ENCODE peak calls at places on chromosome 22, in five cellular contexts. N, Y, B, T and C are unnamed samples. For H3K4me1, the result is how much of the 10 kb centered on the place peaks cover.

GRCh38 chr22:39868741-39869140 is 24.8 kb downstream of the ENTHD1 start:
- DNase-seq in N (no peak), Y (no peak), B (no peak), T (peak), C (no peak)

GRCh38 chr22:29983296-29983917 is 96.9 kb upstream of the HORMAD2 start:
- DNase-seq in N (peak), Y (no peak), B (no peak), T (no peak), C (no peak)

GRCh38 chr22:19890502-19891349 is 36.1 kb upstream of the GNB1L start:
- DNase-seq in N (no peak), Y (no peak), B (no peak), T (no peak), C (no peak)

GRCh38 chr22:40486962-40487602 is 116.7 kb downstream of the SGSM3 start:
- DNase-seq in N (no peak), Y (no peak), B (no peak), T (no peak), C (no peak)

GRCh38 chr22:47138898-47139789 is 376.7 kb downstream of the TBC1D22A start:
- DNase-seq in N (no peak), Y (no peak), B (no peak), T (no peak), C (no peak)

GRCh38 chr22:19287889-19288288 is 3.6 kb downstream of the CLTCL1 start:
- DNase-seq in N (no peak), Y (no peak), B (no peak), T (peak), C (no peak)

GRCh38 chr22:49638788-49639187 is 188.9 kb downstream of the BRD1 start:
- DNase-seq in N (no peak), Y (peak), B (no peak), T (peak), C (no peak)

GRCh38 chr22:46593211-46593676 is 26.9 kb upstream of the GRAMD4 start:
- DNase-seq in N (no peak), Y (peak), B (no peak), T (peak), C (peak)

GRCh38 chr22:49601614-49602321 is 225.9 kb downstream of the BRD1 start:
- DNase-seq in N (no peak), Y (no peak), B (no peak), T (no peak), C (no peak)

GRCh38 chr22:31161386-31161785 is 1.4 kb downstream of the RNF185 start:
- DNase-seq in N (no peak), Y (no peak), B (no peak), T (no peak), C (no peak)

GRCh38 chr22:36077261-36077660 is 48.6 kb upstream of the RBFOX2 start:
- DNase-seq in N (no peak), Y (no peak), B (no peak), T (peak), C (no peak)

GRCh38 chr22:40312050-40312449 is 34.2 kb upstream of the ADSL start:
- DNase-seq in N (no peak), Y (no peak), B (no peak), T (no peak), C (no peak)

GRCh38 chr22:29431986-29432385 is 6.4 kb upstream of the RFPL1 start:
- DNase-seq in N (no peak), Y (peak), B (no peak), T (no peak), C (no peak)

GRCh38 chr22:25077964-25078363 is 121.7 kb upstream of the CRYBB3 start:
- DNase-seq in N (no peak), Y (no peak), B (no peak), T (no peak), C (no peak)

GRCh38 chr22:30575011-30575671 is 676 bp upstream of the GAL3ST1 start:
- DNase-seq in N (peak), Y (peak), B (no peak), T (peak), C (no peak)

GRCh38 chr22:29700949-29701927 is 18.6 kb upstream of the CABP7 start:
- DNase-seq in N (peak), Y (peak), B (no peak), T (peak), C (no peak)

GRCh38 chr22:40855960-40856512 is 403 bp downstream of the ST13 start:
- DNase-seq in N (peak), Y (peak), B (no peak), T (peak), C (no peak)

GRCh38 chr22:37923927-37924326 is 17.8 kb downstream of the MICALL1 start:
- DNase-seq in N (no peak), Y (no peak), B (no peak), T (no peak), C (no peak)

GRCh38 chr22:37920131-37920530 is 14.0 kb downstream of the MICALL1 start:
- DNase-seq in N (no peak), Y (no peak), B (no peak), T (no peak), C (no peak)

GRCh38 chr22:37924386-37925065 is 18.4 kb downstream of the MICALL1 start:
- DNase-seq in N (no peak), Y (no peak), B (no peak), T (no peak), C (no peak)

GRCh38 chr22:37925311-37925710 is 19.2 kb downstream of the MICALL1 start:
- DNase-seq in N (no peak), Y (no peak), B (no peak), T (no peak), C (no peak)

DNA sequence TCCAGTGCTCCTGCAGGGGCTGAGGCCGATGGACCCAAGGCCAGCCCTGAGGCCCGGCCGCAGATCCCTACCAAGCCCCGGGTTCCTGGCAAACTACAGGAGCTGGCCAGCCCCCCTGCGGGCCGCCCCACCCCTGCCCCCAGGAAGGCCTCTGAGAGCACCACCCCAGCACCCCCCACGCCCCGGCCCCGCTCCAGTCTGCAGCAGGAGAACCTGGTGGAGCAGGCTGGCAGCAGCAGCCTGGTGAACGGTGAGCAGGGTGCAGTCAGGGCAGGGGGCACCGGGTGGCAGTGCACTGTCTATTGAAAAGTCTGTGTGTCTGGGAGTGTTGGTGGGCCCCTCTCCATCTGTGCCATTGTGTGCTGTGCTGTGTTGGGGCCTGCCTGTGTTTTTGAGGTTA is 16.1 kb downstream of the MICALL1 start:
- DNase-seq in N (no peak), Y (no peak), B (no peak), T (no peak), C (no peak)
- H3K27ac ChIP-seq in N (no peak), Y (no peak), B (no peak), T (no peak), C (no peak)

DNA sequence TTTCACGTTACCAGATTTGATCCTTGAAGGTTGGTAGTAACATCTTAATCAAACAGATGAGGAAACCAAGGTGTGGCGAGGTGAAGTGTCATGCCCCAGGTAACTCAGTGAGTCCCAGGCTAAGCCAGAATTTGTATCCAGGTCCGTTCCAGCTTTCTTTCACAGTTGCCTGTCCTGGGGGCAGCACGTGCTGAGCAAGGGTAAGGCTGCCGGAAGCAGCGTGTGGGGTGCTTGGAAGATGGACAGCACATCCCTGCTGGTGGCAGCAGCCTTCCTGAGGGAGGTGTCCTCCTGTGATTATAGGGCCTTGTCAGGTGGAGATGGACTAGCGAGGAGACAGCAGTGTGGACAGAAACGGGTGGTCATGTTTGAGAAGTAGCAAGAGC is 50.9 kb downstream of the TRIOBP start:
- DNase-seq in N (no peak), Y (no peak), B (no peak), T (no peak), C (no peak)
- H3K4me1 ChIP-seq in N (under half), Y (under half), B (half or more), T (half or more), C (under half)

DNA sequence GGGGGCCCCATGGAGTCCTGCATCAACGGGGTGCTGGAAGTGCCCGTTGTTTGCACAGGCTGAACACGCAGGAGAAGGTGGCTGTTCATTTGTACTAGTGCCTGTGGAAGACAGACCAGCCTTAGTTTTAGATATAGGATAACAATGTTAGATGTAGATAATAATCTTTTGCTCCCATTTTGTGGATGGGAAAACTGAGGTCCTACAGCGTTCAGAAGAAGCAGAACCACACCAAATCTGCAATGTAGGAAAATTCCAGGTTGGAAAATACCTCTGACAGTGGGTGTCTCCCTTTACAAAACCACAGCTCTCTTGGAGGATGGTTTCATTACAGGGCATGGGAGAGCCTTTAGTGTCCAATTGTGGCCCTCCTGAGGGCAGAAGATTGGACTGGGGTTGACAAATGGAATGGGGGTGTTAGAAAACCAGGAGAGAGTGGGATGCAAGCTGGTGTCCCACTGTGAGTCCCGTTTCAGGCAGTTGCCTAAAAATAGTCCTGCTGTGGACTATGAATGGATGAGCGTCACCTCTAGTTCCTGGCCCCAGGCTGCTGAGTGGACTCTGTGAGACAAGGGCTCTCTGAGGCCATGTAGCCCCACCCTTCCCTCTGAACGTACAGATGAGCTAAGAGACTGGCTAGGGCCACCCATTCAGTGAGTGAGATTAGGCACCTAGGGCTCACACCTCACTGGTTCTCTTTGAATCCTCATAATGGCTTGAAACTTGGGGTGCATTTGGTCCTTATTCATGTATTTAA is 508.8 kb downstream of the MN1 start:
- DNase-seq in N (no peak), Y (peak), B (no peak), T (no peak), C (no peak)
- H3K27ac ChIP-seq in N (no peak), Y (no peak), B (no peak), T (no peak), C (no peak)

GRCh38 chr22:45482169-45482568 is 20.5 kb upstream of the FBLN1 start:
- DNase-seq in N (no peak), Y (peak), B (no peak), T (no peak), C (no peak)

GRCh38 chr22:45483918-45484499 is 18.7 kb upstream of the FBLN1 start:
- DNase-seq in N (no peak), Y (no peak), B (no peak), T (no peak), C (no peak)

GRCh38 chr22:45481661-45482060 is 21.0 kb upstream of the FBLN1 start:
- DNase-seq in N (no peak), Y (no peak), B (no peak), T (no peak), C (no peak)

GRCh38 chr22:45484742-45485141 is 17.9 kb upstream of the FBLN1 start:
- DNase-seq in N (no peak), Y (no peak), B (no peak), T (no peak), C (no peak)

DNA sequence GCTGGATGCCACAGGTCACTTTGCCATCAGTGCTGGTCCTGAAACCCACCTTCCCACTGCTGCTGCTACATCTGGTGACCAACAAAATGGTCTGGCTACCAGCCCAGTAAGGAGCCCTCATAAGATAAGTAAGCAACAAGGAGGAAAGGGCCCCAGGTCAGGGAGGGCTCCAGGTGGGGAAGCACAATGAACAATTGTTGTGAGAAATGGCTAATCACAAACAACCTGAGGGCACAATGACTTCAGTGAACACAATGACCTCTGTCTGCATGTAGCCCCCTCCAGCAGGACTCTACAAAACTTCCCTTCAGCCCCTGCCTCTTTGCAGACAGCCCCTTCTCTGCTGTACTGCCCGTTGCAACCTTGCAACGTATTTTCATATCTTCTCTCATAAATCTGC is 19.4 kb upstream of the FBLN1 start:
- DNase-seq in N (no peak), Y (no peak), B (no peak), T (no peak), C (no peak)
- H3K4me1 ChIP-seq in N (under half), Y (under half), B (under half), T (under half), C (under half)